ENCODE peak calls at places on chromosomes 1 and 21, in five cellular contexts. One of them, this sample, is unnamed.
A peak's percentile ranks its signal among the peaks of the same experiment; 100 is the strongest.

GRCh38 chr1:234704106-234704887 is 94.3 kb upstream of the IRF2BP2 start:
- DNase-seq in IMR-90: no peak
- DNase-seq in mesenchymal stem cell: no peak
- DNase-seq in H1: peak; percentile 19
- DNase-seq in trophoblast cell: no peak
- DNase-seq in this sample: no peak

GRCh38 chr1:173527151-173527826 is 50.2 kb downstream of the PRDX6 start:
- DNase-seq in IMR-90: no peak
- DNase-seq in mesenchymal stem cell: peak; percentile 41
- DNase-seq in H1: no peak
- DNase-seq in trophoblast cell: peak; percentile 86
- DNase-seq in this sample: no peak

GRCh38 chr1:175369696-175370095 is 177.1 kb upstream of the KIAA0040 start:
- DNase-seq in IMR-90: no peak
- DNase-seq in mesenchymal stem cell: no peak
- DNase-seq in H1: no peak
- DNase-seq in trophoblast cell: peak; percentile 98
- DNase-seq in this sample: no peak

GRCh38 chr1:35451125-35451528 is 106.1 kb downstream of the KIAA0319L start:
- DNase-seq in IMR-90: peak; percentile 81
- DNase-seq in mesenchymal stem cell: peak; percentile 77
- DNase-seq in H1: peak; percentile 89
- DNase-seq in trophoblast cell: peak; percentile 59
- DNase-seq in this sample: peak; percentile 60

GRCh38 chr1:66927528-66927927 is 2.7 kb downstream of the MIER1 start:
- DNase-seq in IMR-90: no peak
- DNase-seq in mesenchymal stem cell: no peak
- DNase-seq in H1: no peak
- DNase-seq in trophoblast cell: no peak
- DNase-seq in this sample: no peak

GRCh38 chr1:216913966-216914365 is 190.7 kb upstream of the ESRRG start:
- DNase-seq in IMR-90: no peak
- DNase-seq in mesenchymal stem cell: no peak
- DNase-seq in H1: no peak
- DNase-seq in trophoblast cell: no peak
- DNase-seq in this sample: no peak

GRCh38 chr1:41805771-41806471 is 112.8 kb downstream of the HIVEP3 start:
- DNase-seq in IMR-90: no peak
- DNase-seq in mesenchymal stem cell: no peak
- DNase-seq in H1: no peak
- DNase-seq in trophoblast cell: no peak
- DNase-seq in this sample: no peak

GRCh38 chr1:247360991-247361721 is 29.5 kb upstream of the ZNF496 start:
- DNase-seq in IMR-90: peak; percentile 21
- DNase-seq in mesenchymal stem cell: no peak
- DNase-seq in H1: no peak
- DNase-seq in trophoblast cell: no peak
- DNase-seq in this sample: no peak

DNA sequence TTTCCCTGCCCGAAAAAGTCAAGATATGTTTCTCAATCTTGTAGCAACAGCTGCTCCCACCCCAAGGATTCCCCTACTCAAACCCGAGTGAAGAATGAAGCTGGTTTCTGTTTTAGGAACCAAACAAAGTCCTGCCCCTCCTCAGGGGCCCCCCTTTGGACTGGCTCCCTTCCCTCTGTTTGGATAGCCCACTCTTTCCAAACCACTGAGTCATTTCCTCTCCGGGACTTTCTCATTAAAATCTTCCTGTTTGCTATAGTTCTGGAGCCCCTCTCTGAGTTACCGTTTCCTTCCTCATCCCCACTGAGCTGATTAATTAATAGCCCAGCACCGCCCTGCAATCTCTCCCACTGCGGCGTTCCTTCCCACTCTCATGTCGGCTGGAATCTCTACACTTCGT is 101.0 kb downstream of the TSEN15 start:
- DNase-seq in IMR-90: peak; percentile 61
- DNase-seq in mesenchymal stem cell: peak; percentile 94
- DNase-seq in H1: no peak
- DNase-seq in trophoblast cell: peak; percentile 3
- DNase-seq in this sample: no peak
- H3K4me3 ChIP-seq in IMR-90: no peak overlapping the region
- H3K4me3 ChIP-seq in mesenchymal stem cell: no peak overlapping the region
- H3K4me3 ChIP-seq in H1: no peak overlapping the region
- H3K4me3 ChIP-seq in trophoblast cell: no peak overlapping the region
- H3K4me3 ChIP-seq in this sample: no peak overlapping the region

GRCh38 chr21:30268608-30269197 is 14.0 kb downstream of the KRTAP24-1 start:
- DNase-seq in IMR-90: no peak
- DNase-seq in mesenchymal stem cell: no peak
- DNase-seq in H1: peak; percentile 48
- DNase-seq in trophoblast cell: no peak
- DNase-seq in this sample: no peak

GRCh38 chr21:30269803-30270530 is 12.8 kb downstream of the KRTAP24-1 start:
- DNase-seq in IMR-90: no peak
- DNase-seq in mesenchymal stem cell: no peak
- DNase-seq in H1: no peak
- DNase-seq in trophoblast cell: no peak
- DNase-seq in this sample: no peak
- H3K4me1 ChIP-seq in IMR-90: no peaks in the 10 kb centered on the region
- H3K4me1 ChIP-seq in mesenchymal stem cell: no peaks in the 10 kb centered on the region
- H3K4me1 ChIP-seq in H1: no peaks in the 10 kb centered on the region
- H3K4me1 ChIP-seq in trophoblast cell: no peaks in the 10 kb centered on the region
- H3K4me1 ChIP-seq in this sample: no peaks in the 10 kb centered on the region

GRCh38 chr1:200891774-200892157 is 2.9 kb upstream of the INAVA start:
- DNase-seq in IMR-90: no peak
- DNase-seq in mesenchymal stem cell: no peak
- DNase-seq in H1: peak; percentile 86
- DNase-seq in trophoblast cell: peak; percentile 25
- DNase-seq in this sample: peak; percentile 73
- H4K91ac ChIP-seq in IMR-90: no peak overlapping the region
- H4K91ac ChIP-seq in mesenchymal stem cell: no peak overlapping the region
- H4K91ac ChIP-seq in H1: peak overlapping the region; percentile 95
- H4K91ac ChIP-seq in trophoblast cell: peak overlapping the region; percentile 94
- H4K91ac ChIP-seq in this sample: peak overlapping the region; percentile 94

DNA sequence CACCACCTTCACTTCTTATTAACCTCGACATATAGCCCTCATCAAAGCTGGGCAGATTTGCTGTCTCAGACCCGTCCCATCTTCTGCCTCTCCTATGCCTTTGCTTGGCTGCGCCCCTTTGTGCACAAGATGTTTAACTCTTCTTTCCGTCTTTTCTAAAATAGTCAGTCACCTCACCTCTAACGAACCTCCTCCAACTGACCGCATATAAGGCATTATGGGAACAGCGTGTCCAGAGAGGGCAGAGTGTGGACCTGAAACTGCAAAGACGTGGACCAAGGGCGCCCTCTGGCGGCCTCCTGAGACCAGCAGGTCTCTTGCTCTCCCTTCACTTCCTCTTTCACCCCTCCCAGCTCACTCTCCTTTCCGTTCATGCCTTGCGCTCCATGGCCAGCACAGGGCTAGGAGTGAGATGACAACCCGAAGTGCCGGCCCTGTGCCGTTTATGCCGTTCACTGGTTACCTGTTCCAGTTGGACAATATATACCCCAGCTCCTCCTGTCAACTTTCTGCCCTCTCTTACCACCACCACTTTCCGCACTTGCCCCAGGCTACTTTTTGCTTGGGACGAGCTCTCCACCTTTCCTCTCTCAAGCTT is 2.5 kb upstream of the METTL25B start:
- DNase-seq in IMR-90: peak; percentile 89
- DNase-seq in mesenchymal stem cell: peak; percentile 89
- DNase-seq in H1: peak; percentile 88
- DNase-seq in trophoblast cell: peak; percentile 87
- DNase-seq in this sample: peak; percentile 89
- H3K4me3 ChIP-seq in IMR-90: peak overlapping the region; percentile 21
- H3K4me3 ChIP-seq in mesenchymal stem cell: no peak overlapping the region
- H3K4me3 ChIP-seq in H1: no peak overlapping the region
- H3K4me3 ChIP-seq in trophoblast cell: no peak overlapping the region
- H3K4me3 ChIP-seq in this sample: no peak overlapping the region

GRCh38 chr1:226408285-226409184 is 642 bp upstream of the PARP1 start:
- DNase-seq in IMR-90: no peak
- DNase-seq in mesenchymal stem cell: no peak
- DNase-seq in H1: no peak
- DNase-seq in trophoblast cell: no peak
- DNase-seq in this sample: no peak
- H3K4me1 ChIP-seq in IMR-90: peaks cover 18% of the 10 kb centered on the region
- H3K4me1 ChIP-seq in mesenchymal stem cell: peaks cover 19% of the 10 kb centered on the region
- H3K4me1 ChIP-seq in H1: peaks cover 17% of the 10 kb centered on the region
- H3K4me1 ChIP-seq in trophoblast cell: peaks cover 20% of the 10 kb centered on the region
- H3K4me1 ChIP-seq in this sample: peaks cover 22% of the 10 kb centered on the region

This sample was measured in neuronal stem cell.